ENCODE peak calls at places on chromosomes 6 and 20, in nine cellular contexts. S is natural killer cell; D is BJ; J is heart left ventricle; I is MM.1S; W is cardiac fibroblast; A is H9; G is fibroblast of mammary gland; Q is CD8-positive, alpha-beta T cell. B is an unnamed sample.

GRCh38 chr20:63402860-63403220 is 41.7 kb upstream of the CHRNA4 start:
- DNase-seq in S (no peak), D (no peak), J (no peak), I (no peak), W (no peak), A (no peak), G (no peak), Q (no peak), B (no peak)

GRCh38 chr6:140572867-140573266 is 1198.4 kb upstream of the CITED2 start:
- DNase-seq in S (no peak), D (no peak), J (no peak), I (no peak), W (no peak), A (no peak), G (no peak), Q (no peak), B (no peak)

GRCh38 chr20:33731693-33732165 is at the start of gene ZNF341:
- DNase-seq in S (peak), D (peak), J (peak), I (peak), W (peak), A (peak), G (no peak), Q (peak), B (peak)

GRCh38 chr6:132202569-132202968 is 198.7 kb downstream of the MOXD1 start:
- DNase-seq in S (no peak), D (peak), J (peak), I (no peak), W (peak), A (no peak), G (peak), Q (no peak), B (peak)

GRCh38 chr6:140134224-140134623 is 759.8 kb upstream of the CITED2 start:
- DNase-seq in S (no peak), D (no peak), J (no peak), I (no peak), W (peak), A (no peak), G (no peak), Q (no peak), B (no peak)

GRCh38 chr6:67825201-67825895 is 809.7 kb upstream of the ADGRB3 start:
- DNase-seq in S (no peak), D (no peak), J (peak), I (no peak), W (no peak), A (no peak), G (no peak), Q (no peak), B (no peak)

GRCh38 chr6:81934936-81935335 is 182.5 kb upstream of the TENT5A start:
- DNase-seq in S (no peak), D (no peak), J (no peak), I (no peak), W (peak), A (no peak), G (peak), Q (no peak), B (no peak)

GRCh38 chr20:21053002-21053762 is 53.0 kb downstream of the LINC00237 start:
- DNase-seq in S (no peak), D (no peak), J (no peak), I (no peak), W (no peak), A (no peak), G (no peak), Q (no peak), B (no peak)

GRCh38 chr6:2754396-2754795 is 3.7 kb upstream of the MYLK4 start:
- DNase-seq in S (no peak), D (no peak), J (no peak), I (no peak), W (no peak), A (no peak), G (no peak), Q (no peak), B (no peak)

GRCh38 chr6:3949531-3949930 is 100.4 kb downstream of the FAM50B start:
- DNase-seq in S (no peak), D (no peak), J (no peak), I (no peak), W (no peak), A (no peak), G (no peak), Q (no peak), B (no peak)

GRCh38 chr6:27865952-27866369 is 46.2 kb downstream of the OR2B2 start:
- DNase-seq in S (peak), D (no peak), J (no peak), I (peak), W (no peak), A (peak), G (no peak), Q (no peak), B (no peak)

GRCh38 chr6:52551483-52552277 is 25.2 kb downstream of the TRAM2 start:
- DNase-seq in S (no peak), D (no peak), J (peak), I (no peak), W (peak), A (peak), G (peak), Q (no peak), B (no peak)

GRCh38 chr20:46568570-46569129 is 18.2 kb upstream of the OCSTAMP start:
- DNase-seq in S (no peak), D (no peak), J (peak), I (no peak), W (peak), A (no peak), G (peak), Q (no peak), B (peak)

GRCh38 chr20:42380287-42380686 is 762.1 kb upstream of the CHD6 start:
- DNase-seq in S (no peak), D (no peak), J (no peak), I (no peak), W (no peak), A (no peak), G (no peak), Q (no peak), B (no peak)

GRCh38 chr20:42378826-42379225 is 760.6 kb upstream of the CHD6 start:
- DNase-seq in S (no peak), D (no peak), J (no peak), I (no peak), W (no peak), A (no peak), G (no peak), Q (no peak), B (no peak)

GRCh38 chr20:42379385-42379784 is 761.2 kb upstream of the CHD6 start:
- DNase-seq in S (no peak), D (no peak), J (no peak), I (no peak), W (no peak), A (peak), G (no peak), Q (no peak), B (no peak)
- TF ChIP-seq CTCF in S (no peak), D (no peak), J (no peak), I (no peak), W (no peak), A (no peak), G (no peak), Q (no peak), B (no peak)

GRCh38 chr20:50788045-50788867 is 6.6 kb upstream of the BCAS4 start:
- DNase-seq in S (no peak), D (peak), J (no peak), I (no peak), W (peak), A (no peak), G (peak), Q (no peak), B (peak)
- TF ChIP-seq CTCF in S (no peak), D (peak), J (peak), I (no peak), W (peak), A (peak), G (peak), Q (no peak), B (peak)

DNA sequence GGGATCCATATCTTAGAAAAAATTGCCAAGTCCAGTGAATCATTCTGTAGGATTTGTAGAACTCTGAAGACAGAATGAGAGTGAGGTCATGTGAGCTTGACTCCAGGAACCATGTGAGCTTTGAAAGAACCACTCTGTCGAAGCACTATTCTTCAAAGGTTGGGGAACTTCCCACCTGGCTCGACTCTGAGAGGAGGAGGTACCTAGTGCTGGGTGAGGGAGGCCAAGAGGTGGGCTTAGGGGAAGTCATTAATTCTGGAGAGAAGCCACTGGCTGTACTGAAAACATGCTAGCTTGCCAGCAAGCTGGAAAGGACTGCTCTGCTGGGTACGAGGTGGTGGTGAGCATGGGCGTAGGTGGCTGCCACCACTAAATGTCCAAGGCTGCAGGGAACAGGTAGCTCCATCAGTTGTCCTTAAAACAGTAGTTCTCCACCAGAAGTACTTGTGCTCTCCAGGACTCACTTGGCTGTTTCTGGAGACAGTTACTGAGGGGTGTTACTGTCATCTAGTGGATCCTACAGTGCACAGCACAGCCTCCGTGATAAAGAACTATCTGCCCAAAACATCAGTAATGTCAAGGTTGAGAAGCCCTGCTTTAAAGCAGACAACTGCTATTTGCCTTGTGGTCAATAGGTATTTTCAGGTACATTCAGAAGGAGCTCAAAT is 34.7 kb upstream of the SYNJ2 start:
- DNase-seq in S (no peak), D (no peak), J (no peak), I (peak), W (peak), A (no peak), G (peak), Q (no peak), B (no peak)
- TF ChIP-seq CTCF in S (peak), D (peak), J (peak), I (peak), W (peak), A (peak), G (peak), Q (peak), B (peak)

DNA sequence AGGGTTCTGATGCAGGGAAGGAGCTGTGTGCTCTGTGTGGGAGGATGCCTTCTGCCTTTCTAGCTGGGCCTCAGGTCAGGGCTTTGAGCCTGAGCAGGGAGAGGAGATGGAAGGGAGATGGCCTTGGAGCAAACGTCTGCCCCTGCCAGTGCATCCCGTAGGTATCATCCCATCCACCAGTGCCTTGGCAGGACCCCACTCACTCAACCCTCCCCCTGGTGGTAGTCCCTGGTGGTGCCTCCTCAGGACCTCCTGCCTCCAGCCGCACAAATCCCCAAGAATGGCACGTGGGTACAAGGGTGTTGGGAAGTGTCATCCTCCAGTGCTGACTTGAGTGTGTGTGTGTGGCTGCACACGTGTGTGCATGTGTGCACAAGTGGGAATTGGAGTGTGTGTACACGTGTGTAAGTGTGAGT is 23.1 kb upstream of the MICB start:
- DNase-seq in S (no peak), D (no peak), J (no peak), I (no peak), W (no peak), A (peak), G (no peak), Q (no peak), B (no peak)
- TF ChIP-seq CTCF in S (peak), D (peak), J (no peak), I (peak), W (peak), A (peak), G (peak), Q (peak), B (peak)

GRCh38 chr6:33405541-33405940 is 5.3 kb upstream of the PHF1 start:
- DNase-seq in S (no peak), D (no peak), J (no peak), I (no peak), W (no peak), A (no peak), G (no peak), Q (no peak), B (no peak)

GRCh38 chr6:33404884-33405283 is 5.9 kb upstream of the PHF1 start:
- DNase-seq in S (no peak), D (no peak), J (no peak), I (no peak), W (no peak), A (no peak), G (no peak), Q (no peak), B (no peak)

GRCh38 chr6:33410050-33410710 is 634 bp upstream of the PHF1 start:
- DNase-seq in S (peak), D (peak), J (peak), I (peak), W (peak), A (peak), G (peak), Q (peak), B (peak)

GRCh38 chr6:33406161-33406560 is 4.7 kb upstream of the PHF1 start:
- DNase-seq in S (no peak), D (no peak), J (no peak), I (no peak), W (no peak), A (no peak), G (no peak), Q (no peak), B (no peak)

DNA sequence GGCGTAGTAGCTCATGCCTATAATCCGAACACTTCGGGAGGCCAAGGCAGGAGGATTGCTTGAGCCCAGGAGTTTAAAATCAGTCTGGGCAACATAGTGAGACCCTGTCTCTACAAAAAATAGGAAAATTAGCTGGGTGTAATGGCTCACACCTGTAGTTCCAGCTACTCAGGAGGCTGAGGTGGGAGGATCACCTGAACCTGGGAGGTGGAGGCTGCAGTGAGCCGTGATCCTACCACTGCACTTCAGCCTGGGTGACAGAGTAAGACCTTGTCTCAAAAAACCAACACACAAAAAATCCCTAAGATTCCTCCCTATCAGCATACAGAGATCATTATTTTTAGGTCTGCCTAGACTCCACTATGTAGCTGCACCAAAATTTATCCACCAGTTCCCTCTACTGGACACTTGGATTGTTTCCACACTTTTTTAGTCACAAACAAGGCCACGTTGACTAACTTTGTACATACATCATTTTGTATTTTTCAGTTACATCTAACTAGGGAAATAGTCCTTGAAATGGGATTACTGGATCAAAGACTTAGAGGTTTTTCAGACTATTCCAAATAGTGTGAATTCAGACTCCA is 3.6 kb upstream of the PHF1 start:
- DNase-seq in S (no peak), D (no peak), J (no peak), I (no peak), W (peak), A (no peak), G (peak), Q (no peak), B (no peak)
- TF ChIP-seq CTCF in S (no peak), D (peak), J (peak), I (peak), W (peak), A (peak), G (peak), Q (no peak), B (peak)

GRCh38 chr20:3164043-3164762 is 4.5 kb upstream of the FASTKD5 start:
- DNase-seq in S (no peak), D (no peak), J (no peak), I (no peak), W (no peak), A (no peak), G (no peak), Q (no peak), B (no peak)

GRCh38 chr20:3161316-3162079 is 1.8 kb upstream of the FASTKD5 start:
- DNase-seq in S (no peak), D (no peak), J (no peak), I (no peak), W (no peak), A (no peak), G (no peak), Q (no peak), B (no peak)

GRCh38 chr20:3163099-3164042 is 3.7 kb upstream of the FASTKD5 start:
- DNase-seq in S (no peak), D (no peak), J (peak), I (no peak), W (no peak), A (no peak), G (no peak), Q (no peak), B (no peak)

GRCh38 chr20:3160418-3160817 is 753 bp upstream of the FASTKD5 start:
- DNase-seq in S (no peak), D (no peak), J (no peak), I (no peak), W (no peak), A (no peak), G (no peak), Q (no peak), B (no peak)

GRCh38 chr20:3162080-3162611 is 2.5 kb upstream of the FASTKD5 start:
- DNase-seq in S (no peak), D (no peak), J (no peak), I (no peak), W (no peak), A (no peak), G (no peak), Q (no peak), B (no peak)
- TF ChIP-seq CTCF in S (no peak), D (no peak), J (no peak), I (no peak), W (no peak), A (no peak), G (no peak), Q (no peak), B (no peak)

GRCh38 chr6:85496856-85497255 is 47.0 kb downstream of the NT5E start:
- DNase-seq in S (no peak), D (no peak), J (no peak), I (no peak), W (no peak), A (no peak), G (no peak), Q (no peak), B (no peak)
- TF ChIP-seq CTCF in S (no peak), D (no peak), J (no peak), I (no peak), W (no peak), A (no peak), G (no peak), Q (no peak), B (no peak)

GRCh38 chr6:130293800-130294199 is 71.0 kb upstream of the SAMD3 start:
- DNase-seq in S (no peak), D (no peak), J (no peak), I (peak), W (peak), A (peak), G (peak), Q (no peak), B (peak)
- TF ChIP-seq CTCF in S (peak), D (peak), J (peak), I (peak), W (peak), A (peak), G (peak), Q (peak), B (peak)

DNA sequence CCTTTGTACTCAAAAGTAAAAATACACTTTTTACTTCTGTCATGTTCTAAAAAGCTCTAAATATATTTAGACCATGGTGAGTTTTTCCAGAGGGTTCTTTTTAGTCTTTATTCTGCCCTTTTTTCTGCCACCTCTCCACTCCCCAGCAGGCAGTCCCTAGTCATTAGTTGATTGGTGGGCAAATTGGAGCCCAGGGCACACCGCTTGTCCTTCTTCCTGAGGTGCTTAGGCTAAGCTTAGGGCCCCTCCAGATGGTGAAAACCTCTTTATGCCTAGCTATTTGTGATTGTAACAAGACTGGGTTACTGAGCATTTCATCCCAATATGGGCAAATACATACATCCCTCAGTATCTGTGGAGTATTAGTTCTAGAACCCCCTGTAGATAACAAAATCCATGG is 6.2 kb downstream of the TREML1 start:
- DNase-seq in S (no peak), D (no peak), J (no peak), I (no peak), W (no peak), A (no peak), G (no peak), Q (no peak), B (no peak)
- TF ChIP-seq CTCF in S (no peak), D (no peak), J (no peak), I (no peak), W (no peak), A (no peak), G (no peak), Q (no peak), B (no peak)

GRCh38 chr6:26457796-26458688 is at the start of gene BTN2A1:
- DNase-seq in S (peak), D (peak), J (peak), I (peak), W (peak), A (peak), G (peak), Q (peak), B (peak)
- TF ChIP-seq CTCF in S (no peak), D (no peak), J (no peak), I (no peak), W (no peak), A (no peak), G (no peak), Q (no peak), B (peak)